ENCODE peak calls at places on chromosomes 1 and 21, in six cellular contexts. S is neural progenitor cell, T is hepatocyte, Q is GM23338, P is HCT116, N is OCI-LY7. D is an unnamed sample.

GRCh38 chr1:248900637-248901036 is 5.4 kb upstream of the PGBD2 start:
- DNase-seq in S (no peak), T (no peak), Q (no peak), P (no peak), N (no peak), D (no peak)

GRCh38 chr1:55156093-55156492 is 59.1 kb downstream of the USP24 start:
- DNase-seq in S (no peak), T (no peak), Q (no peak), P (no peak), N (no peak), D (no peak)

GRCh38 chr1:53237638-53238037 is 680 bp downstream of the MAGOH start:
- DNase-seq in S (peak), T (no peak), Q (peak), P (no peak), N (no peak), D (peak)

GRCh38 chr1:198156111-198156744 is 570 bp upstream of the NEK7 start:
- DNase-seq in S (peak), T (peak), Q (peak), P (peak), N (peak), D (peak)

GRCh38 chr21:43597845-43598244 is 61.4 kb downstream of the HSF2BP start:
- DNase-seq in S (no peak), T (no peak), Q (no peak), P (no peak), N (no peak), D (no peak)

GRCh38 chr1:193707271-193708015 is 521.0 kb upstream of the B3GALT2 start:
- DNase-seq in S (no peak), T (no peak), Q (no peak), P (no peak), N (no peak), D (no peak)

GRCh38 chr1:150165622-150166612 is 16.2 kb downstream of the PLEKHO1 start:
- DNase-seq in S (peak), T (peak), Q (peak), P (peak), N (peak), D (peak)

GRCh38 chr1:111598534-111598933 is 21.1 kb upstream of the RAP1A start:
- DNase-seq in S (no peak), T (no peak), Q (no peak), P (no peak), N (no peak), D (no peak)

GRCh38 chr1:43991476-43992231 is at the start of gene CCDC24:
- DNase-seq in S (peak), T (peak), Q (peak), P (peak), N (peak), D (peak)

GRCh38 chr1:151972533-151973270 is 21.0 kb downstream of the S100A10 start:
- DNase-seq in S (peak), T (peak), Q (peak), P (peak), N (no peak), D (no peak)

DNA sequence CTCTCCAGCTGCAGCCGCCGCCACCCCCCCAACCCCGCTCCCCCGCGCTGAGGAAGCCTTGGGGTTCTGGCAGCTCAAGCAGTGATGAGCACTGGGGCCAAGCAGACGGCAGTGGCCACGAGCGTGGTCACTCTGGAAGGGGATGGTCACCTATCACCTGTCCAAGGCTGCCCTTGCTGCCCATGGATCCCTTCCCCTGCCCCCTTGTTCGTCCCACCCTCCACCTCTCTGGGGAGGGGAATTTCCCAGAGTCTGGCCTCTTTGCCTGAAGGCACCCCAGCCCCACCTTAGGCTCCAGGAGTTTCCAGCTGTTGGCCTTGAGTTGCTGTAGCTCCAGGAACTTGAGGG is 7.2 kb upstream of the SMIM12 start:
- DNase-seq in S (no peak), T (no peak), Q (no peak), P (no peak), N (no peak), D (no peak)
- TF ChIP-seq EZH2phosphoT487 in S (no peak), T (no peak), Q (no peak), P (no peak), N (no peak), D (no peak)

GRCh38 chr1:23936481-23937176 is 23.0 kb upstream of the PNRC2 start:
- DNase-seq in S (peak), T (no peak), Q (peak), P (no peak), N (no peak), D (no peak)
- TF ChIP-seq EZH2phosphoT487 in S (no peak), T (no peak), Q (no peak), P (no peak), N (no peak), D (no peak)

GRCh38 chr1:205932776-205933175 is 10.5 kb downstream of the SLC26A9 start:
- DNase-seq in S (no peak), T (no peak), Q (no peak), P (no peak), N (no peak), D (no peak)

GRCh38 chr1:205935869-205936268 is 7.4 kb downstream of the SLC26A9 start:
- DNase-seq in S (no peak), T (no peak), Q (no peak), P (no peak), N (no peak), D (no peak)

GRCh38 chr1:205933672-205934618 is 9.3 kb downstream of the SLC26A9 start:
- DNase-seq in S (peak), T (peak), Q (no peak), P (no peak), N (no peak), D (no peak)

GRCh38 chr1:205936316-205936715 is 6.9 kb downstream of the SLC26A9 start:
- DNase-seq in S (no peak), T (no peak), Q (no peak), P (no peak), N (no peak), D (no peak)

DNA sequence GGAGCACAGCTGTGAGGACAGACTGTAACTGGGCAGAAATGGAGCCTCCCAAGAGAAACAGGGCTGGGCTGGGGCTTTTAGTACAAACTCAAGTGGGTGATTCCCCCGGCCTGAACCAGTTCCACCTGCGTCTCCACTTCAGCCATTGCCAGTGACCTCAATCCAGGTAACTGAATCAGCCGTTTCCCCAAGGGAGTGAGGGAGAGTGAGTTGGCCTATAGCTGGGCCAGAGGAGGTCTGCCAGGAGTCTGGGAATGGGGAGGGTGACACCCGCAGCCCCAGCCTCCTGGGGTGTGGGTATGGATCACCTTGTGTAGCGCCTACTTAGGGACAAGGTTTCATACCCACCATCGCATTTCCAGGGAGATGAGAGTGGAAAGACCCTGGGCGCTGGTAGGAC is 8.5 kb downstream of the SLC26A9 start:
- DNase-seq in S (no peak), T (no peak), Q (no peak), P (no peak), N (no peak), D (no peak)
- TF ChIP-seq EZH2phosphoT487 in S (no peak), T (no peak), Q (no peak), P (no peak), N (no peak), D (no peak)

DNA sequence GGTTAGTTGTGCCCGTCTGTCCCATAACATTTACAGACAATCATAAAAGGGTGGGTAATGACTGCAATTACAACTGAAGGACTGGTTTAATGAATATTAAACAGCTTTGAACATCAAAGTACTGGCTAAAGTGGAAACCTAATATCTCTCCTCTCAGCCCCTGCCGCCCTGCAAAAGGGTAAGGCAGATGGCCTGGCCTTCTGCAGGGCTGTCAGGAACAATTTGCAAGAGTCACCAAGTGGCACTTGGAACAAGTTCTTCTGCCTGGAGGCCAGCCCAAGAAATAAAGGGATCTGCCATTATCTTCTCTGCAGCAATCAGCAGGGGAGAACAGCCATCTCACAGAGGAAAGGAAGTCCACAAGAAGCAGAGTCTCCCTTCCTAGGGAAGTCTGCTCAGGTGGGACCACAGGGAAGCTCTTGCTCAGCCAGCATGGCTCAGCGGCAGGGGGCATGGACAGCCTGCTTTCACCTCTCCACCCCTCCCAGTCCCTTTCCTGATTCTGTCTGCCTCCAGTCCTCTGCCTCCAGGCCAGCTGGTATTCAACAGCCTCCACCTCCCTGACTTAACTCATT is 96.1 kb downstream of the TRABD2B start:
- DNase-seq in S (no peak), T (no peak), Q (no peak), P (no peak), N (no peak), D (no peak)
- TF ChIP-seq EZH2phosphoT487 in S (no peak), T (no peak), Q (no peak), P (no peak), N (no peak), D (no peak)

DNA sequence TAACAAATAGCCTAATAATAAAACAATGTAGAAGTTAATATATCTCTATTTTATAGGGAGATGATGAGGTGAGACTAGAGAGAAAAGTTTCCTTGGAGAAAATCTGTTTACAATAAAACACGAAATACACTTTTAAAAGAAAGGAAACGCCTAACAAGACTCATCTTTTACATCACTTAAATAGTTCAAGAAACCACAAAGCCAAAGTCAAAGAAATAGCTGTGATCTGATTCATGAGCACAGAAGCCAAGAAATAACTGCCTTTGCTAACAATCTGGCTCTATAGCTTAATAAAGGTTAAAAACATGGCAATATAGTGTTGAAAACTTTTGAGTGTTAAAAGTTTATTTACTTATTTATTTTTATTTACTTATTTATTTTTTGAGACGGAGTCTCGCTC is 61.5 kb downstream of the TOR3A start:
- DNase-seq in S (no peak), T (peak), Q (no peak), P (peak), N (no peak), D (no peak)
- TF ChIP-seq EZH2phosphoT487 in S (no peak), T (no peak), Q (no peak), P (no peak), N (no peak), D (no peak)

GRCh38 chr1:39701092-39701460 is 9.8 kb upstream of the HPCAL4 start:
- DNase-seq in S (no peak), T (peak), Q (peak), P (no peak), N (no peak), D (no peak)
- TF ChIP-seq EZH2phosphoT487 in S (no peak), T (no peak), Q (no peak), P (no peak), N (no peak), D (no peak)

GRCh38 chr1:79059361-79059760 is 52.8 kb upstream of the ADGRL4 start:
- DNase-seq in S (no peak), T (no peak), Q (no peak), P (no peak), N (no peak), D (no peak)
- TF ChIP-seq EZH2phosphoT487 in S (no peak), T (no peak), Q (no peak), P (no peak), N (no peak), D (no peak)

D was measured in SK-N-SH.